ENCODE peak calls at places on chromosome 14, in nine cellular contexts. G is EL; P is neural crest cell; Y is CD4-positive, CD25-positive, alpha-beta regulatory T cell; V is stimulated activated naive CD4-positive, alpha-beta T cell; Q is activated naive CD4-positive, alpha-beta T cell treated with anti-CD3 and anti-CD28 coated beads, Interleukin-2, amount 50 U/mL, for 72 hours; N is NCI-H510A; E is PC-3; T is stimulated activated CD4-positive, alpha-beta T cell treated with anti-CD3 and anti-CD28 coated beads, Interleukin-1b, Interleukin-23, amount 100 ng/mL, for 1 hour. J is an unnamed sample.

GRCh38 chr14:37329189-37330001 is 131.7 kb downstream of the MIPOL1 start:
- DNase-seq in G (no peak), P (no peak), Y (no peak), V (no peak), Q (no peak), N (no peak), E (peak), T (no peak), J (no peak)

GRCh38 chr14:88005978-88006851 is 1.3 kb downstream of the GPR65 start:
- DNase-seq in G (no peak), P (no peak), Y (peak), V (peak), Q (peak), N (no peak), E (no peak), T (peak), J (no peak)

GRCh38 chr14:73049428-73049827 is 8.9 kb upstream of the RBM25 start:
- DNase-seq in G (no peak), P (no peak), Y (no peak), V (no peak), Q (no peak), N (no peak), E (no peak), T (no peak), J (no peak)

GRCh38 chr14:71638523-71639196 is 293.6 kb upstream of the RGS6 start:
- DNase-seq in G (no peak), P (no peak), Y (no peak), V (no peak), Q (no peak), N (no peak), E (no peak), T (no peak), J (peak)

GRCh38 chr14:53528114-53528513 is 375.0 kb upstream of the DDHD1 start:
- DNase-seq in G (peak), P (no peak), Y (no peak), V (no peak), Q (no peak), N (no peak), E (no peak), T (no peak), J (no peak)

GRCh38 chr14:91872517-91873470 is 5.5 kb upstream of the TC2N start:
- DNase-seq in G (no peak), P (no peak), Y (peak), V (peak), Q (peak), N (no peak), E (peak), T (no peak), J (no peak)

GRCh38 chr14:23801766-23802165 is 151.8 kb upstream of the DHRS4 start:
- DNase-seq in G (no peak), P (no peak), Y (no peak), V (no peak), Q (no peak), N (no peak), E (no peak), T (no peak), J (no peak)

GRCh38 chr14:102592969-102593840 is 756 bp downstream of the RCOR1 start:
- DNase-seq in G (peak), P (peak), Y (peak), V (peak), Q (peak), N (no peak), E (peak), T (peak), J (peak)

GRCh38 chr14:29654910-29655590 is 272.6 kb downstream of the PRKD1 start:
- DNase-seq in G (peak), P (no peak), Y (no peak), V (no peak), Q (no peak), N (no peak), E (no peak), T (no peak), J (no peak)

GRCh38 chr14:77219591-77219990 is 38.0 kb downstream of the TMEM63C start:
- DNase-seq in G (no peak), P (no peak), Y (no peak), V (no peak), Q (no peak), N (no peak), E (no peak), T (no peak), J (no peak)

GRCh38 chr14:94540031-94540794 is 21.0 kb upstream of the SERPINA4 start:
- DNase-seq in G (peak), P (no peak), Y (no peak), V (no peak), Q (no peak), N (no peak), E (no peak), T (no peak), J (no peak)